ENCODE peak calls at places on chromosomes 5 and 9, in nine cellular contexts. One of them, this sample, is unnamed. For H3K27me3, the result is how much of the 10 kb centered on the place peaks cover.

GRCh38 chr5:65624025-65624569 is at the start of gene TRIM23:
- DNase-seq in uterus: peak
- DNase-seq in adrenal gland: peak
- DNase-seq in left ventricle myocardium inferior: peak
- DNase-seq in cardiac muscle cell: peak
- DNase-seq in neuronal stem cell: peak
- DNase-seq in endodermal cell: peak
- DNase-seq in IMR-90: peak
- DNase-seq in heart left ventricle: peak
- DNase-seq in this sample: peak

GRCh38 chr5:154390096-154390495 is 55.7 kb upstream of the SAP30L start:
- DNase-seq in heart left ventricle: no peak
- DNase-seq in left ventricle myocardium inferior: no peak
- DNase-seq in uterus: no peak
- DNase-seq in neuronal stem cell: no peak
- DNase-seq in cardiac muscle cell: peak
- DNase-seq in endodermal cell: no peak
- DNase-seq in adrenal gland: no peak
- DNase-seq in IMR-90: peak
- DNase-seq in this sample: no peak

GRCh38 chr9:93052791-93053540 is 5.5 kb upstream of the SUSD3 start:
- DNase-seq in IMR-90: no peak
- DNase-seq in left ventricle myocardium inferior: no peak
- DNase-seq in cardiac muscle cell: no peak
- DNase-seq in adrenal gland: no peak
- DNase-seq in endodermal cell: peak
- DNase-seq in heart left ventricle: no peak
- DNase-seq in uterus: no peak
- DNase-seq in neuronal stem cell: no peak
- DNase-seq in this sample: no peak

GRCh38 chr9:93479726-93480125 is 26.3 kb upstream of the FAM120AOS start:
- DNase-seq in heart left ventricle: no peak
- DNase-seq in neuronal stem cell: no peak
- DNase-seq in uterus: no peak
- DNase-seq in left ventricle myocardium inferior: no peak
- DNase-seq in endodermal cell: no peak
- DNase-seq in IMR-90: peak
- DNase-seq in adrenal gland: no peak
- DNase-seq in cardiac muscle cell: peak
- DNase-seq in this sample: no peak

GRCh38 chr9:127303830-127304229 is 39.3 kb downstream of the GARNL3 start:
- DNase-seq in endodermal cell: no peak
- DNase-seq in neuronal stem cell: no peak
- DNase-seq in adrenal gland: no peak
- DNase-seq in left ventricle myocardium inferior: no peak
- DNase-seq in cardiac muscle cell: no peak
- DNase-seq in heart left ventricle: no peak
- DNase-seq in uterus: no peak
- DNase-seq in IMR-90: peak
- DNase-seq in this sample: no peak

GRCh38 chr5:109411627-109412026 is 1.9 kb upstream of the PJA2 start:
- DNase-seq in adrenal gland: no peak
- DNase-seq in heart left ventricle: no peak
- DNase-seq in neuronal stem cell: no peak
- DNase-seq in left ventricle myocardium inferior: no peak
- DNase-seq in endodermal cell: no peak
- DNase-seq in uterus: no peak
- DNase-seq in IMR-90: peak
- DNase-seq in cardiac muscle cell: peak
- DNase-seq in this sample: no peak

GRCh38 chr5:115366223-115366622 is 69.8 kb upstream of the CCDC112 start:
- DNase-seq in IMR-90: peak
- DNase-seq in heart left ventricle: peak
- DNase-seq in cardiac muscle cell: peak
- DNase-seq in neuronal stem cell: no peak
- DNase-seq in left ventricle myocardium inferior: no peak
- DNase-seq in uterus: no peak
- DNase-seq in endodermal cell: no peak
- DNase-seq in adrenal gland: no peak
- DNase-seq in this sample: no peak

GRCh38 chr9:134284273-134284672 is 42.0 kb upstream of the RXRA start:
- DNase-seq in heart left ventricle: peak
- DNase-seq in endodermal cell: no peak
- DNase-seq in neuronal stem cell: no peak
- DNase-seq in adrenal gland: no peak
- DNase-seq in cardiac muscle cell: no peak
- DNase-seq in uterus: no peak
- DNase-seq in left ventricle myocardium inferior: peak
- DNase-seq in IMR-90: no peak
- DNase-seq in this sample: peak

GRCh38 chr5:34509392-34509791 is 146.7 kb upstream of the RAI14 start:
- DNase-seq in left ventricle myocardium inferior: no peak
- DNase-seq in cardiac muscle cell: no peak
- DNase-seq in neuronal stem cell: no peak
- DNase-seq in heart left ventricle: no peak
- DNase-seq in IMR-90: no peak
- DNase-seq in endodermal cell: no peak
- DNase-seq in uterus: no peak
- DNase-seq in adrenal gland: no peak
- DNase-seq in this sample: no peak

GRCh38 chr9:37929441-37929895 is 25.5 kb upstream of the SLC25A51 start:
- DNase-seq in uterus: no peak
- DNase-seq in heart left ventricle: no peak
- DNase-seq in neuronal stem cell: no peak
- DNase-seq in cardiac muscle cell: peak
- DNase-seq in adrenal gland: peak
- DNase-seq in IMR-90: peak
- DNase-seq in endodermal cell: no peak
- DNase-seq in left ventricle myocardium inferior: no peak
- DNase-seq in this sample: no peak

GRCh38 chr5:372556-372910 is 51.0 kb downstream of the AHRR start:
- DNase-seq in adrenal gland: peak
- DNase-seq in uterus: no peak
- DNase-seq in endodermal cell: peak
- DNase-seq in IMR-90: no peak
- DNase-seq in heart left ventricle: peak
- DNase-seq in left ventricle myocardium inferior: no peak
- DNase-seq in cardiac muscle cell: no peak
- DNase-seq in neuronal stem cell: no peak
- DNase-seq in this sample: no peak

GRCh38 chr5:120806132-120806531 is 342.0 kb downstream of the PRR16 start:
- DNase-seq in IMR-90: peak
- DNase-seq in adrenal gland: no peak
- DNase-seq in neuronal stem cell: no peak
- DNase-seq in left ventricle myocardium inferior: no peak
- DNase-seq in cardiac muscle cell: peak
- DNase-seq in uterus: no peak
- DNase-seq in endodermal cell: no peak
- DNase-seq in heart left ventricle: no peak
- DNase-seq in this sample: peak

GRCh38 chr9:35431467-35431866 is 58.4 kb upstream of the RUSC2 start:
- DNase-seq in neuronal stem cell: no peak
- DNase-seq in endodermal cell: no peak
- DNase-seq in adrenal gland: no peak
- DNase-seq in heart left ventricle: no peak
- DNase-seq in uterus: no peak
- DNase-seq in left ventricle myocardium inferior: no peak
- DNase-seq in cardiac muscle cell: no peak
- DNase-seq in IMR-90: no peak
- DNase-seq in this sample: no peak
- H3K27me3 ChIP-seq in neuronal stem cell: under half
- H3K27me3 ChIP-seq in endodermal cell: under half
- H3K27me3 ChIP-seq in adrenal gland: under half
- H3K27me3 ChIP-seq in heart left ventricle: under half
- H3K27me3 ChIP-seq in uterus: under half
- H3K27me3 ChIP-seq in left ventricle myocardium inferior: under half
- H3K27me3 ChIP-seq in cardiac muscle cell: under half
- H3K27me3 ChIP-seq in IMR-90: under half
- H3K27me3 ChIP-seq in this sample: under half

DNA sequence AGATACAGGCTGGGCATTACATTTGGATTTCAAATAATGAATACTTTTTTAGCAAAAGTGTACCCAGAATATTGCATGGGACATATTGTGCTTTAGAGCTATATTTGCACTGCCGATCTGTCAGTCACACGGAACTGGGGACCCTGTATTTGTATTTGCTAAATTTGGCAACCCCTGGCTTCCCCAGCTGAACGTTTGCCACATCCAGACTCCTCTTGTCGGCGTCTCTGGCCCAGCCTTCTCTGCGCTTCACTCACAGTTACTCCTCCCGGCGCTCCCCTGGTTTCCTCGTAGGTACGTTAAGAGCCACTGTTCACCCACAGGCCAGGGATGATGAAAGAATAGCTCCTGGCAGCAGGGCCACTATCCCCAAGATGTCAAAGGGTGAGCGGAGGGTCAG is 58.7 kb downstream of the NSUN2 start:
- DNase-seq in endodermal cell: no peak
- DNase-seq in cardiac muscle cell: no peak
- DNase-seq in uterus: no peak
- DNase-seq in left ventricle myocardium inferior: no peak
- DNase-seq in adrenal gland: no peak
- DNase-seq in neuronal stem cell: no peak
- DNase-seq in IMR-90: no peak
- DNase-seq in heart left ventricle: no peak
- DNase-seq in this sample: no peak
- H3K27me3 ChIP-seq in endodermal cell: under half
- H3K27me3 ChIP-seq in cardiac muscle cell: under half
- H3K27me3 ChIP-seq in uterus: under half
- H3K27me3 ChIP-seq in left ventricle myocardium inferior: under half
- H3K27me3 ChIP-seq in adrenal gland: under half
- H3K27me3 ChIP-seq in neuronal stem cell: under half
- H3K27me3 ChIP-seq in IMR-90: under half
- H3K27me3 ChIP-seq in heart left ventricle: under half
- H3K27me3 ChIP-seq in this sample: under half

DNA sequence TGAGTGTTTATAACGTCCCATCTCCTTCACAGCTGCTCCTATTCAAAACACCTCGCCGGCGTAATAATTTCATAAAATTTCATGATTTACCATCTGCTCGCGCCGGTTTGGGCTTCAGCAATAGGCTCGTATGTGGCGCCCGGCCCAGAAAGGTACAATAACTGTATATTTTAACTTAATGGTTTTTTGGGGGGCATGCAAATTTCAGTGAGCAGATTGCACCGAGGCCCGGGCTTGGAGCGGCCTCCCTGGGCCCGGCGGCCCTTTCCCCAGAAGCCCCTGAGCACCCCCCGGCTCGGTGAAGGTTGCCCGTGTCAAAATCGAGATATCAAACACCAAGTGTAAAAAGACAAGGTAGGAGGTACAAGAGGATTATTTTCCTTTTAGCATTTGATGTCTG is 269.2 kb upstream of the MVB12B start:
- DNase-seq in adrenal gland: no peak
- DNase-seq in left ventricle myocardium inferior: no peak
- DNase-seq in neuronal stem cell: no peak
- DNase-seq in endodermal cell: no peak
- DNase-seq in heart left ventricle: no peak
- DNase-seq in IMR-90: no peak
- DNase-seq in cardiac muscle cell: no peak
- DNase-seq in uterus: no peak
- DNase-seq in this sample: no peak
- H3K27me3 ChIP-seq in adrenal gland: under half
- H3K27me3 ChIP-seq in left ventricle myocardium inferior: half or more
- H3K27me3 ChIP-seq in neuronal stem cell: under half
- H3K27me3 ChIP-seq in endodermal cell: under half
- H3K27me3 ChIP-seq in heart left ventricle: under half
- H3K27me3 ChIP-seq in IMR-90: half or more
- H3K27me3 ChIP-seq in cardiac muscle cell: under half
- H3K27me3 ChIP-seq in uterus: under half
- H3K27me3 ChIP-seq in this sample: under half

GRCh38 chr5:1441166-1441865 is 3.9 kb downstream of the SLC6A3 start:
- DNase-seq in left ventricle myocardium inferior: no peak
- DNase-seq in adrenal gland: no peak
- DNase-seq in neuronal stem cell: no peak
- DNase-seq in cardiac muscle cell: no peak
- DNase-seq in IMR-90: no peak
- DNase-seq in heart left ventricle: no peak
- DNase-seq in uterus: no peak
- DNase-seq in endodermal cell: peak
- DNase-seq in this sample: peak

GRCh38 chr5:1443991-1444360 is 1.3 kb downstream of the SLC6A3 start:
- DNase-seq in adrenal gland: no peak
- DNase-seq in cardiac muscle cell: no peak
- DNase-seq in heart left ventricle: no peak
- DNase-seq in neuronal stem cell: no peak
- DNase-seq in left ventricle myocardium inferior: no peak
- DNase-seq in uterus: no peak
- DNase-seq in IMR-90: no peak
- DNase-seq in endodermal cell: peak
- DNase-seq in this sample: no peak

GRCh38 chr5:1443145-1443543 is 2.1 kb downstream of the SLC6A3 start:
- DNase-seq in adrenal gland: no peak
- DNase-seq in neuronal stem cell: no peak
- DNase-seq in uterus: no peak
- DNase-seq in cardiac muscle cell: no peak
- DNase-seq in heart left ventricle: no peak
- DNase-seq in endodermal cell: no peak
- DNase-seq in left ventricle myocardium inferior: no peak
- DNase-seq in IMR-90: no peak
- DNase-seq in this sample: no peak

GRCh38 chr5:1444361-1445189 is 665 bp downstream of the SLC6A3 start:
- DNase-seq in endodermal cell: peak
- DNase-seq in uterus: no peak
- DNase-seq in heart left ventricle: no peak
- DNase-seq in IMR-90: no peak
- DNase-seq in cardiac muscle cell: no peak
- DNase-seq in left ventricle myocardium inferior: no peak
- DNase-seq in neuronal stem cell: no peak
- DNase-seq in adrenal gland: no peak
- DNase-seq in this sample: no peak

DNA sequence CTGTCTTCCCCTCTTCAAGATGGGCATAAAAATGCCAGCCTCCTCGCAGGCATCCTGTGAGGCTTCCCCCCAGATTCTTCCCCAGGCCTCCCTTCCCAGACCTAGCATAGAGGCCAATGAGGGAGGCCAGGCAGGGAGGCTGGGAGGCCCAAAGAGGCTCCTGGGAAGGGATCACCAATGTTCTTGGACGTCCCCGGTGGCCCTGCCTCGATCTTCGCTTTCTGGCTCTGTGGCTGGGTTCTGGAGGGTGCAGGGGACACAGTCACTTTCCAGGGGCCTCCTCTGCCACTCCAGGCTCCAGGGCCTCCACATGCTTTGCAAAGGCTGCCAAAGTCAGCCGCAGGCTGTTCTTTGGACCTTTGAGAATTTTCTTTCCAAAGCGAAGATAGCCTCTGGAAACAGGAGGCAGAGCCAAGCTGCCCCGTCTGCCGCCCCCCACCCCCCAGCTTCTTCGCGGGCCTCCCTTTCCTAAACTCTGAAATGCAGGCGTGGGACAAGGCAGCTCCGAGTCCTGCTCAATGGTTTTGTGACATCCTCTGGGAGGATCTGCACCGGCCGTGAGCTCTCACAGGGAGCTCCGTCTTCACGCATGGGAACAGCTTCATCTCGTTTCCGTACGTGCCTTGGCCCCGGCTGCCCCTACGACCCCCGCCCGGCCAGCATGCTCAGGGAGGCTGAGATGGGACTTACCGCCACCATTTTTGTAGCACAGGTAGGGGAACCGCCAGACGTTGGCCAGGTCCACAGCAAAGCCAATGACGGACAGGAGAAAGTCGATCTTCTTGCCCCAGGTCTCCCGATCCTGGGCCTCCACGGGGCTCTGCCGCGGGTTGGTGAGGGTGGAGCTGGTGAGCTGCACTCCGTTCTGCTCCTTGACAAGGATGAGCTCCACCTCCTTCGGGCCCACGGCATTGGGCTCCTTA is 2.8 kb downstream of the SLC6A3 start:
- DNase-seq in left ventricle myocardium inferior: no peak
- DNase-seq in endodermal cell: peak
- DNase-seq in adrenal gland: no peak
- DNase-seq in cardiac muscle cell: no peak
- DNase-seq in IMR-90: no peak
- DNase-seq in uterus: no peak
- DNase-seq in heart left ventricle: no peak
- DNase-seq in neuronal stem cell: no peak
- DNase-seq in this sample: peak
- H3K27me3 ChIP-seq in left ventricle myocardium inferior: half or more
- H3K27me3 ChIP-seq in endodermal cell: half or more
- H3K27me3 ChIP-seq in adrenal gland: half or more
- H3K27me3 ChIP-seq in cardiac muscle cell: half or more
- H3K27me3 ChIP-seq in IMR-90: half or more
- H3K27me3 ChIP-seq in uterus: under half
- H3K27me3 ChIP-seq in heart left ventricle: under half
- H3K27me3 ChIP-seq in neuronal stem cell: half or more
- H3K27me3 ChIP-seq in this sample: half or more

This sample was measured in tibial artery.